ENCODE peak calls at places on chromosomes 6 and 20, in four cellular contexts. L is SJSA1; B is activated naive CD4-positive, alpha-beta T cell; F is ecto neural progenitor cell. O is an unnamed sample.

GRCh38 chr6:52786249-52786956 is 17.2 kb downstream of the GSTA1 start:
- DNase-seq in L (no peak), B (no peak), F (no peak), O (no peak)

GRCh38 chr20:38321959-38322598 is 18.1 kb downstream of the BPI start:
- DNase-seq in L (no peak), B (no peak), F (no peak), O (no peak)

GRCh38 chr20:38127011-38127621 is 38.0 kb downstream of the TGM2 start:
- DNase-seq in L (peak), B (no peak), F (no peak), O (no peak)

GRCh38 chr20:63290677-63291472 is 2.1 kb upstream of the COL20A1 start:
- DNase-seq in L (no peak), B (peak), F (peak), O (peak)

GRCh38 chr6:156840136-156840535 is 63.0 kb downstream of the ARID1B start:
- DNase-seq in L (no peak), B (no peak), F (no peak), O (no peak)

GRCh38 chr20:1185781-1186334 is 1.1 kb upstream of the TMEM74B start:
- DNase-seq in L (no peak), B (no peak), F (peak), O (peak)

GRCh38 chr6:55450007-55450406 is 122.7 kb downstream of the GFRAL start:
- DNase-seq in L (no peak), B (no peak), F (no peak), O (no peak)

GRCh38 chr20:54154439-54154838 is 19.3 kb downstream of the CYP24A1 start:
- DNase-seq in L (no peak), B (no peak), F (no peak), O (no peak)

GRCh38 chr6:130355572-130355971 is 10.2 kb upstream of the TMEM200A start:
- DNase-seq in L (no peak), B (no peak), F (no peak), O (no peak)

GRCh38 chr6:43076093-43076927 is at the start of gene PTK7:
- DNase-seq in L (peak), B (no peak), F (peak), O (peak)

GRCh38 chr20:32505723-32506473 is 79.2 kb downstream of the NOL4L start:
- DNase-seq in L (no peak), B (no peak), F (no peak), O (no peak)

GRCh38 chr6:167968091-167968490 is 29.4 kb upstream of the KIF25 start:
- DNase-seq in L (no peak), B (no peak), F (no peak), O (peak)

GRCh38 chr20:11766961-11767360 is 150.7 kb upstream of the BTBD3 start:
- DNase-seq in L (no peak), B (no peak), F (no peak), O (no peak)

GRCh38 chr6:133621751-133622150 is 267.2 kb upstream of the TCF21 start:
- DNase-seq in L (no peak), B (no peak), F (no peak), O (no peak)

GRCh38 chr20:51313275-51313898 is 229.1 kb downstream of the NFATC2 start:
- DNase-seq in L (no peak), B (no peak), F (no peak), O (no peak)

GRCh38 chr6:6816716-6817115 is 228.2 kb downstream of the LY86 start:
- DNase-seq in L (no peak), B (no peak), F (no peak), O (no peak)

GRCh38 chr6:136526196-136526930 is 23.9 kb downstream of the MAP7 start:
- DNase-seq in L (no peak), B (peak), F (peak), O (peak)

GRCh38 chr20:7302256-7302655 is 534.8 kb downstream of the BMP2 start:
- DNase-seq in L (no peak), B (no peak), F (peak), O (no peak)

GRCh38 chr20:6702144-6702543 is 65.3 kb upstream of the BMP2 start:
- DNase-seq in L (no peak), B (no peak), F (no peak), O (no peak)

GRCh38 chr6:128918886-128919285 is 35.9 kb downstream of the LAMA2 start:
- DNase-seq in L (no peak), B (no peak), F (no peak), O (no peak)

GRCh38 chr20:59701236-59701635 is 96.9 kb downstream of the PHACTR3 start:
- DNase-seq in L (peak), B (no peak), F (no peak), O (no peak)

GRCh38 chr6:157240059-157240959 is 83.0 kb downstream of the TMEM242 start:
- DNase-seq in L (no peak), B (no peak), F (no peak), O (peak)